ENCODE peak calls at places on chromosome 13, in four cellular contexts. One of them, this sample, is unnamed.

GRCh38 chr13:28620011-28620830 is 38.7 kb upstream of the POMP start:
- DNase-seq in aorta: no peak
- DNase-seq in esophagus squamous epithelium: no peak
- DNase-seq in effector memory CD4-positive, alpha-beta T cell: no peak
- DNase-seq in this sample: no peak

GRCh38 chr13:90675129-90675528 is 672.4 kb upstream of the MIR17HG start:
- DNase-seq in aorta: no peak
- DNase-seq in esophagus squamous epithelium: no peak
- DNase-seq in effector memory CD4-positive, alpha-beta T cell: no peak
- DNase-seq in this sample: no peak

GRCh38 chr13:76795701-76796695 is 90.2 kb downstream of the KCTD12 start:
- DNase-seq in aorta: no peak
- DNase-seq in esophagus squamous epithelium: no peak
- DNase-seq in effector memory CD4-positive, alpha-beta T cell: no peak
- DNase-seq in this sample: no peak

GRCh38 chr13:98746968-98747367 is 5.5 kb downstream of the SLC15A1 start:
- DNase-seq in aorta: no peak
- DNase-seq in esophagus squamous epithelium: no peak
- DNase-seq in effector memory CD4-positive, alpha-beta T cell: no peak
- DNase-seq in this sample: no peak

GRCh38 chr13:111372651-111373425 is 52.4 kb downstream of the TEX29 start:
- DNase-seq in aorta: no peak
- DNase-seq in esophagus squamous epithelium: no peak
- DNase-seq in effector memory CD4-positive, alpha-beta T cell: no peak
- DNase-seq in this sample: no peak

GRCh38 chr13:91145806-91146205 is 201.7 kb upstream of the MIR17HG start:
- DNase-seq in aorta: no peak
- DNase-seq in esophagus squamous epithelium: no peak
- DNase-seq in effector memory CD4-positive, alpha-beta T cell: no peak
- DNase-seq in this sample: no peak

GRCh38 chr13:24893863-24894262 is 129.9 kb downstream of the RNF17 start:
- DNase-seq in aorta: no peak
- DNase-seq in esophagus squamous epithelium: no peak
- DNase-seq in effector memory CD4-positive, alpha-beta T cell: no peak
- DNase-seq in this sample: no peak

GRCh38 chr13:99151516-99151915 is 49.1 kb upstream of the UBAC2 start:
- DNase-seq in aorta: no peak
- DNase-seq in esophagus squamous epithelium: no peak
- DNase-seq in effector memory CD4-positive, alpha-beta T cell: no peak
- DNase-seq in this sample: no peak

GRCh38 chr13:39524795-39525194 is 78.2 kb downstream of the LHFPL6 start:
- DNase-seq in aorta: no peak
- DNase-seq in esophagus squamous epithelium: no peak
- DNase-seq in effector memory CD4-positive, alpha-beta T cell: no peak
- DNase-seq in this sample: no peak

GRCh38 chr13:82933986-82934385 is 948.3 kb downstream of the SLITRK1 start:
- DNase-seq in aorta: no peak
- DNase-seq in esophagus squamous epithelium: no peak
- DNase-seq in effector memory CD4-positive, alpha-beta T cell: no peak
- DNase-seq in this sample: no peak

GRCh38 chr13:83184819-83185218 is 697.5 kb downstream of the SLITRK1 start:
- DNase-seq in aorta: no peak
- DNase-seq in esophagus squamous epithelium: no peak
- DNase-seq in effector memory CD4-positive, alpha-beta T cell: no peak
- DNase-seq in this sample: no peak

GRCh38 chr13:57627663-57628062 is 3.9 kb upstream of the PCDH17 start:
- DNase-seq in aorta: no peak
- DNase-seq in esophagus squamous epithelium: no peak
- DNase-seq in effector memory CD4-positive, alpha-beta T cell: no peak
- DNase-seq in this sample: no peak

GRCh38 chr13:95002968-95003813 is 290.8 kb upstream of the SOX21 start:
- DNase-seq in aorta: no peak
- DNase-seq in esophagus squamous epithelium: no peak
- DNase-seq in effector memory CD4-positive, alpha-beta T cell: no peak
- DNase-seq in this sample: no peak

GRCh38 chr13:25347156-25347555 is 24.6 kb upstream of the ATP8A2 start:
- DNase-seq in aorta: no peak
- DNase-seq in esophagus squamous epithelium: no peak
- DNase-seq in effector memory CD4-positive, alpha-beta T cell: no peak
- DNase-seq in this sample: no peak

GRCh38 chr13:51557875-51558604 is 26.2 kb upstream of the WDFY2 start:
- DNase-seq in aorta: no peak
- DNase-seq in esophagus squamous epithelium: no peak
- DNase-seq in effector memory CD4-positive, alpha-beta T cell: no peak
- DNase-seq in this sample: no peak
- H3K4me3 ChIP-seq in aorta: no peak overlapping the region
- H3K4me3 ChIP-seq in esophagus squamous epithelium: no peak overlapping the region
- H3K4me3 ChIP-seq in effector memory CD4-positive, alpha-beta T cell: no peak overlapping the region
- H3K4me3 ChIP-seq in this sample: no peak overlapping the region

GRCh38 chr13:55001881-55002280 is 1973.3 kb downstream of the OLFM4 start:
- DNase-seq in aorta: no peak
- DNase-seq in esophagus squamous epithelium: no peak
- DNase-seq in effector memory CD4-positive, alpha-beta T cell: no peak
- DNase-seq in this sample: no peak

GRCh38 chr13:55013051-55013450 is 1984.4 kb downstream of the OLFM4 start:
- DNase-seq in aorta: no peak
- DNase-seq in esophagus squamous epithelium: no peak
- DNase-seq in effector memory CD4-positive, alpha-beta T cell: no peak
- DNase-seq in this sample: no peak

GRCh38 chr13:55007681-55008080 is 1979.1 kb downstream of the OLFM4 start:
- DNase-seq in aorta: no peak
- DNase-seq in esophagus squamous epithelium: no peak
- DNase-seq in effector memory CD4-positive, alpha-beta T cell: no peak
- DNase-seq in this sample: no peak
- H3K27ac ChIP-seq in aorta: no peak overlapping the region
- H3K27ac ChIP-seq in esophagus squamous epithelium: no peak overlapping the region
- H3K27ac ChIP-seq in effector memory CD4-positive, alpha-beta T cell: no peak overlapping the region
- H3K27ac ChIP-seq in this sample: no peak overlapping the region

GRCh38 chr13:50126378-50127016 is 111.3 kb downstream of the KCNRG start:
- DNase-seq in aorta: no peak
- DNase-seq in esophagus squamous epithelium: no peak
- DNase-seq in effector memory CD4-positive, alpha-beta T cell: no peak
- DNase-seq in this sample: no peak
- H3K4me1 ChIP-seq in aorta: no peaks in the 10 kb centered on the region
- H3K4me1 ChIP-seq in esophagus squamous epithelium: peaks cover 43% of the 10 kb centered on the region
- H3K4me1 ChIP-seq in effector memory CD4-positive, alpha-beta T cell: peaks cover 50% of the 10 kb centered on the region
- H3K4me1 ChIP-seq in this sample: peaks cover 77% of the 10 kb centered on the region

GRCh38 chr13:101640797-101641400 is 188.4 kb downstream of the ITGBL1 start:
- DNase-seq in aorta: no peak
- DNase-seq in esophagus squamous epithelium: no peak
- DNase-seq in effector memory CD4-positive, alpha-beta T cell: no peak
- DNase-seq in this sample: no peak
- H3K4me3 ChIP-seq in aorta: no peak overlapping the region
- H3K4me3 ChIP-seq in esophagus squamous epithelium: no peak overlapping the region
- H3K4me3 ChIP-seq in effector memory CD4-positive, alpha-beta T cell: no peak overlapping the region
- H3K4me3 ChIP-seq in this sample: no peak overlapping the region

DNA sequence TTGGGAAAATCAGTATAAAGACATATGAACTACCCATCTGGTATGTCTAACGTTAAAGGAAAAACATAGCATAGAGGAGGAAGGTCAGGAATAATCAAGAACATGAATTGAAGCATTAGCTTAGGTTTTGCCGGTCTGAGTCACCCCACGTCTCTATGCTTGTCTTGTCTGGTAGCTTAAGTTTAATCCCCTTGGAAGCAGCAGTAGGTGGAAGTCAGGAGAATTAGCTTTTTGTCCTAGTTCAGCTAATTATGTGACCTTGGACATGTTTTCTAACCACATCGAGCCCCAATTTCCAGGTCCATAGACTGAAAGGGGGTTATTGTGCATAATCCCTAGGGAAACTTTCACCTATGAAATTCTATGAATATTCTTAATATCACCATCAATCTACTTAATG is 304.6 kb upstream of the MAB21L1 start:
- DNase-seq in aorta: no peak
- DNase-seq in esophagus squamous epithelium: no peak
- DNase-seq in effector memory CD4-positive, alpha-beta T cell: no peak
- DNase-seq in this sample: no peak
- H3K27ac ChIP-seq in aorta: no peak overlapping the region
- H3K27ac ChIP-seq in esophagus squamous epithelium: no peak overlapping the region
- H3K27ac ChIP-seq in effector memory CD4-positive, alpha-beta T cell: no peak overlapping the region
- H3K27ac ChIP-seq in this sample: no peak overlapping the region

GRCh38 chr13:21966014-21966413 is 295.1 kb downstream of the FGF9 start:
- DNase-seq in aorta: no peak
- DNase-seq in esophagus squamous epithelium: no peak
- DNase-seq in effector memory CD4-positive, alpha-beta T cell: no peak
- DNase-seq in this sample: no peak
- H3K4me1 ChIP-seq in aorta: no peaks in the 10 kb centered on the region
- H3K4me1 ChIP-seq in esophagus squamous epithelium: no peaks in the 10 kb centered on the region
- H3K4me1 ChIP-seq in effector memory CD4-positive, alpha-beta T cell: no peaks in the 10 kb centered on the region
- H3K4me1 ChIP-seq in this sample: no peaks in the 10 kb centered on the region

GRCh38 chr13:60397693-60398437 is 845 bp downstream of the TDRD3 start:
- DNase-seq in aorta: peak; percentile 88
- DNase-seq in esophagus squamous epithelium: peak; percentile 7
- DNase-seq in effector memory CD4-positive, alpha-beta T cell: peak; percentile 9
- DNase-seq in this sample: peak; percentile 65
- H3K4me3 ChIP-seq in aorta: peak overlapping the region; percentile 99
- H3K4me3 ChIP-seq in esophagus squamous epithelium: peak overlapping the region; percentile 86
- H3K4me3 ChIP-seq in effector memory CD4-positive, alpha-beta T cell: peak overlapping the region; percentile 64
- H3K4me3 ChIP-seq in this sample: peak overlapping the region; percentile 57